ENCODE peak calls at places on chromosome 21, in five cellular contexts. X is non-pigmented ciliary epithelial cell, I is tibial nerve, K is iPS-NIHi11, W is fibroblast of villous mesenchyme. L is an unnamed sample.
A peak's percentile ranks its signal among the peaks of the same experiment; 100 is the strongest.

GRCh38 chr21:38562182-38562581 is 63.9 kb upstream of the ERG start:
- DNase-seq in X (no peak), K (no peak), W (no peak), I (no peak), L (no peak)

GRCh38 chr21:32921632-32922230 is 104.0 kb upstream of the OLIG2 start:
- DNase-seq in X (no peak), W (no peak), K (peak; percentile 54), I (no peak), L (peak; percentile 50)

GRCh38 chr21:33314096-33314495 is 10.7 kb upstream of the IFNAR1 start:
- DNase-seq in I (no peak), W (peak; percentile 27), X (peak; percentile 78), K (no peak), L (no peak)

GRCh38 chr21:39676054-39676771 is 63.5 kb downstream of the B3GALT5 start:
- DNase-seq in X (no peak), K (peak; percentile 40), I (no peak), W (peak; percentile 66), L (peak; percentile 32)

GRCh38 chr21:45074048-45074817 is at the start of gene ADARB1:
- DNase-seq in W (peak; percentile 60), X (no peak), K (peak; percentile 97), I (no peak), L (peak; percentile 90)

GRCh38 chr21:36330904-36331303 is 10.9 kb downstream of the MORC3 start:
- DNase-seq in W (peak; percentile 69), X (no peak), K (peak; percentile 61), I (peak; percentile 44), L (peak; percentile 57)

GRCh38 chr21:38242036-38242435 is 14.8 kb upstream of the KCNJ15 start:
- DNase-seq in I (no peak), X (no peak), K (no peak), W (no peak), L (no peak)

GRCh38 chr21:29219165-29219770 is 79.5 kb upstream of the BACH1 start:
- DNase-seq in K (no peak), W (peak; percentile 86), X (no peak), I (peak; percentile 43), L (no peak)

GRCh38 chr21:37455504-37455911 is 88.9 kb downstream of the DYRK1A start:
- DNase-seq in K (no peak), X (no peak), W (no peak), I (no peak), L (no peak)

GRCh38 chr21:29092102-29092959 is 18.9 kb upstream of the CCT8 start:
- DNase-seq in W (peak; percentile 77), K (no peak), I (no peak), X (no peak), L (no peak)

GRCh38 chr21:46154155-46154954 is 1.0 kb downstream of the FTCD start:
- DNase-seq in K (no peak), I (no peak), W (no peak), X (no peak), L (no peak)

GRCh38 chr21:45496968-45497845 is 45.0 kb downstream of the SLC19A1 start:
- DNase-seq in K (no peak), W (no peak), I (no peak), X (no peak), L (no peak)

GRCh38 chr21:23585419-23585818 is 2021.9 kb downstream of the MRPL39 start:
- DNase-seq in X (no peak), W (no peak), I (no peak), K (no peak), L (no peak)

GRCh38 chr21:33024278-33025103 is 1.2 kb upstream of the OLIG2 start:
- DNase-seq in X (no peak), I (no peak), W (no peak), K (no peak), L (peak; percentile 36)

GRCh38 chr21:33026878-33027400 is 1.2 kb downstream of the OLIG2 start:
- DNase-seq in W (no peak), X (no peak), K (no peak), I (no peak), L (peak; percentile 70)

GRCh38 chr21:21921410-21922232 is 923.4 kb downstream of the NCAM2 start:
- DNase-seq in W (peak; percentile 2), I (no peak), X (no peak), K (peak; percentile 16), L (peak; percentile 58)

GRCh38 chr21:43372663-43373386 is 54.1 kb downstream of the SIK1 start:
- DNase-seq in W (no peak), I (no peak), X (no peak), K (no peak), L (no peak)

GRCh38 chr21:42463861-42464515 is 32.0 kb downstream of the RSPH1 start:
- DNase-seq in I (no peak), W (peak; percentile 45), K (no peak), X (no peak), L (no peak)

GRCh38 chr21:25929859-25930520 is 195.2 kb downstream of the GABPA start:
- DNase-seq in K (no peak), W (peak; percentile 55), I (no peak), X (peak; percentile 45), L (peak; percentile 18)

GRCh38 chr21:32359719-32360260 is 33.0 kb downstream of the URB1 start:
- DNase-seq in X (no peak), W (no peak), K (no peak), I (no peak), L (no peak)

GRCh38 chr21:28253378-28253777 is 739.3 kb downstream of the LTN1 start:
- DNase-seq in K (no peak), W (no peak), X (no peak), I (no peak), L (no peak)

GRCh38 chr21:18893411-18893810 is 489.8 kb upstream of the TMPRSS15 start:
- DNase-seq in K (no peak), I (no peak), W (no peak), X (no peak), L (no peak)

GRCh38 chr21:43306911-43307676 is 119.8 kb downstream of the SIK1 start:
- DNase-seq in K (no peak), X (no peak), W (peak; percentile 42), I (no peak), L (no peak)

GRCh38 chr21:14548751-14549150 is 2.6 kb upstream of the SAMSN1 start:
- DNase-seq in I (no peak), X (no peak), K (no peak), W (peak; percentile 22), L (no peak)

GRCh38 chr21:32021319-32022027 is 148.7 kb downstream of the HUNK start:
- DNase-seq in K (no peak), X (no peak), I (no peak), W (no peak), L (no peak)

GRCh38 chr21:35476616-35477395 is 427.7 kb upstream of the RUNX1 start:
- DNase-seq in I (no peak), X (peak; percentile 37), W (peak; percentile 77), K (no peak), L (no peak)

GRCh38 chr21:32330784-32331311 is 32.2 kb downstream of the MRAP start:
- DNase-seq in I (no peak), W (no peak), K (no peak), X (no peak), L (peak; percentile 82)

GRCh38 chr21:34022557-34023335 is 50.6 kb upstream of the MRPS6 start:
- DNase-seq in X (no peak), W (no peak), I (no peak), K (no peak), L (peak; percentile 22)

GRCh38 chr21:17613242-17613676 is 558 bp upstream of the BTG3 start:
- DNase-seq in X (no peak), K (no peak), W (peak; percentile 7), I (peak; percentile 36), L (no peak)

GRCh38 chr21:34885636-34886553 is 163.2 kb downstream of the RUNX1 start:
- DNase-seq in W (peak; percentile 60), I (no peak), X (no peak), K (no peak), L (peak; percentile 57)

GRCh38 chr21:26801524-26801923 is 43.7 kb downstream of the ADAMTS1 start:
- DNase-seq in W (peak; percentile 97), X (peak; percentile 71), I (no peak), K (peak; percentile 11), L (no peak)

GRCh38 chr21:42675403-42675802 is 22.0 kb downstream of the PDE9A start:
- DNase-seq in I (no peak), K (no peak), W (no peak), X (no peak), L (no peak)

GRCh38 chr21:28091500-28091899 is 901.2 kb downstream of the LTN1 start:
- DNase-seq in X (no peak), K (no peak), I (no peak), W (no peak), L (no peak)

GRCh38 chr21:36504067-36505058 is 24.4 kb upstream of the CLDN14 start:
- DNase-seq in W (peak; percentile 66), K (no peak), X (peak; percentile 10), I (peak; percentile 76), L (peak; percentile 55)

GRCh38 chr21:15015622-15016471 is 49.0 kb downstream of the NRIP1 start:
- DNase-seq in X (peak; percentile 58), W (peak; percentile 75), K (no peak), I (no peak), L (no peak)

GRCh38 chr21:26572668-26573381 is at the start of gene CYYR1:
- DNase-seq in K (peak; percentile 69), I (no peak), X (no peak), W (no peak), L (peak; percentile 84)

GRCh38 chr21:41961282-41961701 is 7.5 kb upstream of the C2CD2 start:
- DNase-seq in I (no peak), K (no peak), X (no peak), W (no peak), L (no peak)

GRCh38 chr21:38853421-38853919 is 47.7 kb downstream of the ETS2 start:
- DNase-seq in X (peak; percentile 83), W (peak; percentile 94), K (peak; percentile 33), I (no peak), L (no peak)

GRCh38 chr21:32136546-32136945 is 142.3 kb downstream of the MIS18A start:
- DNase-seq in W (no peak), K (no peak), X (no peak), I (no peak), L (no peak)

L was measured in neural progenitor cell.